ENCODE peak calls at places on chromosomes 16 and 17, in ten cellular contexts. One of them, this sample, is unnamed.

GRCh38 chr17:72931163-72931562 is 161.3 kb downstream of the SLC39A11 start:
- DNase-seq in neural crest cell: no peak
- DNase-seq in HuH-7.5: no peak
- DNase-seq in left ventricle myocardium inferior: no peak
- DNase-seq in lower lobe of right lung: no peak
- DNase-seq in RCC 7860: peak
- DNase-seq in T follicular helper cell: no peak
- DNase-seq in amniotic stem cell: no peak
- DNase-seq in T-helper 1 cell: no peak
- DNase-seq in activated CD8-positive, alpha-beta memory T cell treated with anti-CD3 and anti-CD28 coated beads for 1 hour: no peak
- DNase-seq in this sample: no peak

GRCh38 chr17:77857613-77858012 is 100.9 kb upstream of the TNRC6C start:
- DNase-seq in lower lobe of right lung: no peak
- DNase-seq in amniotic stem cell: no peak
- DNase-seq in HuH-7.5: no peak
- DNase-seq in RCC 7860: no peak
- DNase-seq in activated CD8-positive, alpha-beta memory T cell treated with anti-CD3 and anti-CD28 coated beads for 1 hour: no peak
- DNase-seq in neural crest cell: no peak
- DNase-seq in left ventricle myocardium inferior: no peak
- DNase-seq in T-helper 1 cell: no peak
- DNase-seq in T follicular helper cell: no peak
- DNase-seq in this sample: no peak

GRCh38 chr17:50188521-50189395 is 12.7 kb downstream of the COL1A1 start:
- DNase-seq in left ventricle myocardium inferior: no peak
- DNase-seq in HuH-7.5: no peak
- DNase-seq in neural crest cell: no peak
- DNase-seq in RCC 7860: no peak
- DNase-seq in amniotic stem cell: no peak
- DNase-seq in T-helper 1 cell: no peak
- DNase-seq in lower lobe of right lung: no peak
- DNase-seq in activated CD8-positive, alpha-beta memory T cell treated with anti-CD3 and anti-CD28 coated beads for 1 hour: no peak
- DNase-seq in T follicular helper cell: no peak
- DNase-seq in this sample: no peak

GRCh38 chr17:35372846-35373531 is 432 bp downstream of the SLFN11 start:
- DNase-seq in RCC 7860: no peak
- DNase-seq in amniotic stem cell: no peak
- DNase-seq in neural crest cell: no peak
- DNase-seq in T follicular helper cell: peak
- DNase-seq in left ventricle myocardium inferior: peak
- DNase-seq in T-helper 1 cell: peak
- DNase-seq in lower lobe of right lung: peak
- DNase-seq in activated CD8-positive, alpha-beta memory T cell treated with anti-CD3 and anti-CD28 coated beads for 1 hour: no peak
- DNase-seq in HuH-7.5: no peak
- DNase-seq in this sample: peak

GRCh38 chr16:53769185-53769584 is 65.2 kb downstream of the FTO start:
- DNase-seq in activated CD8-positive, alpha-beta memory T cell treated with anti-CD3 and anti-CD28 coated beads for 1 hour: no peak
- DNase-seq in left ventricle myocardium inferior: no peak
- DNase-seq in lower lobe of right lung: no peak
- DNase-seq in amniotic stem cell: no peak
- DNase-seq in HuH-7.5: no peak
- DNase-seq in T-helper 1 cell: no peak
- DNase-seq in T follicular helper cell: no peak
- DNase-seq in RCC 7860: no peak
- DNase-seq in neural crest cell: no peak
- DNase-seq in this sample: no peak

GRCh38 chr17:81607431-81607830 is 29.5 kb downstream of the NPLOC4 start:
- DNase-seq in T follicular helper cell: no peak
- DNase-seq in left ventricle myocardium inferior: no peak
- DNase-seq in lower lobe of right lung: no peak
- DNase-seq in amniotic stem cell: no peak
- DNase-seq in activated CD8-positive, alpha-beta memory T cell treated with anti-CD3 and anti-CD28 coated beads for 1 hour: no peak
- DNase-seq in HuH-7.5: no peak
- DNase-seq in T-helper 1 cell: no peak
- DNase-seq in neural crest cell: no peak
- DNase-seq in RCC 7860: no peak
- DNase-seq in this sample: no peak

GRCh38 chr17:43385046-43385831 is 13.6 kb upstream of the ARL4D start:
- DNase-seq in RCC 7860: no peak
- DNase-seq in T follicular helper cell: no peak
- DNase-seq in activated CD8-positive, alpha-beta memory T cell treated with anti-CD3 and anti-CD28 coated beads for 1 hour: no peak
- DNase-seq in left ventricle myocardium inferior: no peak
- DNase-seq in HuH-7.5: no peak
- DNase-seq in lower lobe of right lung: no peak
- DNase-seq in T-helper 1 cell: no peak
- DNase-seq in amniotic stem cell: no peak
- DNase-seq in neural crest cell: no peak
- DNase-seq in this sample: no peak

GRCh38 chr17:6450926-6451717 is 6.9 kb downstream of the PIMREG start:
- DNase-seq in HuH-7.5: no peak
- DNase-seq in RCC 7860: no peak
- DNase-seq in neural crest cell: no peak
- DNase-seq in left ventricle myocardium inferior: no peak
- DNase-seq in activated CD8-positive, alpha-beta memory T cell treated with anti-CD3 and anti-CD28 coated beads for 1 hour: no peak
- DNase-seq in lower lobe of right lung: peak
- DNase-seq in T follicular helper cell: no peak
- DNase-seq in T-helper 1 cell: no peak
- DNase-seq in amniotic stem cell: no peak
- DNase-seq in this sample: no peak

GRCh38 chr17:78920528-78920927 is 4.7 kb downstream of the TIMP2 start:
- DNase-seq in neural crest cell: no peak
- DNase-seq in activated CD8-positive, alpha-beta memory T cell treated with anti-CD3 and anti-CD28 coated beads for 1 hour: no peak
- DNase-seq in T follicular helper cell: no peak
- DNase-seq in RCC 7860: no peak
- DNase-seq in amniotic stem cell: no peak
- DNase-seq in left ventricle myocardium inferior: no peak
- DNase-seq in HuH-7.5: no peak
- DNase-seq in lower lobe of right lung: no peak
- DNase-seq in T-helper 1 cell: no peak
- DNase-seq in this sample: no peak

GRCh38 chr16:529012-529575 is 1.6 kb downstream of the CAPN15 start:
- DNase-seq in T follicular helper cell: no peak
- DNase-seq in lower lobe of right lung: no peak
- DNase-seq in amniotic stem cell: no peak
- DNase-seq in neural crest cell: no peak
- DNase-seq in T-helper 1 cell: no peak
- DNase-seq in RCC 7860: no peak
- DNase-seq in activated CD8-positive, alpha-beta memory T cell treated with anti-CD3 and anti-CD28 coated beads for 1 hour: no peak
- DNase-seq in left ventricle myocardium inferior: no peak
- DNase-seq in HuH-7.5: no peak
- DNase-seq in this sample: no peak

GRCh38 chr17:1475321-1475854 is 17.1 kb downstream of the MYO1C start:
- DNase-seq in amniotic stem cell: no peak
- DNase-seq in T follicular helper cell: no peak
- DNase-seq in lower lobe of right lung: no peak
- DNase-seq in activated CD8-positive, alpha-beta memory T cell treated with anti-CD3 and anti-CD28 coated beads for 1 hour: no peak
- DNase-seq in T-helper 1 cell: no peak
- DNase-seq in RCC 7860: no peak
- DNase-seq in neural crest cell: no peak
- DNase-seq in left ventricle myocardium inferior: no peak
- DNase-seq in HuH-7.5: no peak
- DNase-seq in this sample: no peak

GRCh38 chr16:31700530-31701388 is 172.8 kb upstream of the ZNF267 start:
- DNase-seq in activated CD8-positive, alpha-beta memory T cell treated with anti-CD3 and anti-CD28 coated beads for 1 hour: peak
- DNase-seq in amniotic stem cell: peak
- DNase-seq in RCC 7860: peak
- DNase-seq in T-helper 1 cell: peak
- DNase-seq in left ventricle myocardium inferior: peak
- DNase-seq in lower lobe of right lung: peak
- DNase-seq in neural crest cell: peak
- DNase-seq in T follicular helper cell: peak
- DNase-seq in HuH-7.5: no peak
- DNase-seq in this sample: peak

GRCh38 chr16:70508752-70509151 is 14.6 kb downstream of the COG4 start:
- DNase-seq in left ventricle myocardium inferior: no peak
- DNase-seq in activated CD8-positive, alpha-beta memory T cell treated with anti-CD3 and anti-CD28 coated beads for 1 hour: no peak
- DNase-seq in T follicular helper cell: no peak
- DNase-seq in T-helper 1 cell: no peak
- DNase-seq in HuH-7.5: no peak
- DNase-seq in amniotic stem cell: no peak
- DNase-seq in lower lobe of right lung: no peak
- DNase-seq in RCC 7860: no peak
- DNase-seq in neural crest cell: no peak
- DNase-seq in this sample: no peak

This sample was measured in nephron progenitor cell.